ENCODE peak calls at places on chromosomes 3 and 15, in five cellular contexts. J is Ammon's horn; R is stimulated activated CD8-positive, alpha-beta memory T cell treated with anti-CD3 and anti-CD28 coated beads, Interleukin-7, amount 100 ng/mL, for 48 hours; B is left ventricle myocardium inferior; G is esophagus squamous epithelium. Z is an unnamed sample.

GRCh38 chr3:126367316-126367805 is 10.2 kb upstream of the KLF15 start:
- DNase-seq in J (no peak), R (no peak), B (no peak), G (no peak), Z (no peak)

GRCh38 chr3:136804813-136805212 is 14.1 kb upstream of the SLC35G2 start:
- DNase-seq in J (no peak), R (no peak), B (no peak), G (no peak), Z (no peak)

GRCh38 chr3:12405432-12406272 is 78.6 kb upstream of the TSEN2 start:
- DNase-seq in J (peak; percentile 34), R (no peak), B (peak; percentile 75), G (peak; percentile 36), Z (no peak)

GRCh38 chr3:195859061-195859845 is 47.5 kb upstream of the MUC4 start:
- DNase-seq in J (peak; percentile 77), R (peak; percentile 48), B (peak; percentile 60), G (no peak), Z (peak; percentile 55)

GRCh38 chr15:90367578-90367977 is 15.5 kb downstream of the ZNF774 start:
- DNase-seq in J (peak; percentile 14), R (no peak), B (no peak), G (no peak), Z (no peak)

GRCh38 chr15:101296418-101297405 is 1.7 kb upstream of the SNRPA1 start:
- DNase-seq in J (no peak), R (no peak), B (no peak), G (no peak), Z (no peak)

GRCh38 chr3:18937574-18937973 is 210.7 kb upstream of the KCNH8 start:
- DNase-seq in J (no peak), R (no peak), B (no peak), G (no peak), Z (no peak)

GRCh38 chr15:73956276-73957086 is 30.2 kb downstream of the LOXL1 start:
- DNase-seq in J (no peak), R (no peak), B (no peak), G (no peak), Z (no peak)

GRCh38 chr3:109643590-109643989 is 306.2 kb upstream of the DPPA4 start:
- DNase-seq in J (no peak), R (peak; percentile 2), B (no peak), G (no peak), Z (no peak)

GRCh38 chr15:40871749-40872617 is 2.1 kb downstream of the RHOV start:
- DNase-seq in J (no peak), R (no peak), B (no peak), G (no peak), Z (no peak)

GRCh38 chr3:107969994-107970896 is 120.6 kb downstream of the CD47 start:
- DNase-seq in J (peak; percentile 37), R (no peak), B (no peak), G (no peak), Z (no peak)

Z was measured in putamen.